ENCODE peak calls at places on chromosomes 2 and 18, in seven cellular contexts. T, B, U, L, Y, G and X are unnamed samples.

GRCh38 chr2:148721520-148721931 is 77.0 kb downstream of the EPC2 start:
- DNase-seq in U (no peak), B (no peak), T (no peak), Y (no peak), L (peak), G (no peak), X (no peak)

GRCh38 chr2:144522741-144523605 is 3.1 kb upstream of the ZEB2 start:
- DNase-seq in L (no peak), Y (no peak), U (peak), T (no peak), B (peak), G (no peak), X (no peak)

GRCh38 chr18:13452448-13452811 is 233.9 kb downstream of the LDLRAD4 start:
- DNase-seq in Y (peak), U (peak), B (peak), L (peak), T (no peak), G (no peak), X (peak)

GRCh38 chr2:118940486-118941120 is 1.4 kb upstream of the MARCO start:
- DNase-seq in T (no peak), Y (no peak), B (no peak), G (no peak), U (no peak), L (no peak), X (peak)

GRCh38 chr2:9877726-9878125 is 34.5 kb downstream of the TAF1B start:
- DNase-seq in G (no peak), B (peak), U (no peak), Y (no peak), T (no peak), L (no peak), X (no peak)

GRCh38 chr18:36179562-36180334 is 7.5 kb upstream of the MOCOS start:
- DNase-seq in L (peak), B (no peak), T (no peak), Y (peak), U (no peak), G (no peak), X (no peak)

GRCh38 chr2:144643537-144644336 is 123.8 kb upstream of the ZEB2 start:
- DNase-seq in T (no peak), B (peak), G (no peak), Y (no peak), L (no peak), U (no peak), X (no peak)

GRCh38 chr2:11824901-11825592 is 78.6 kb downstream of the LPIN1 start:
- DNase-seq in B (no peak), U (no peak), G (no peak), Y (no peak), L (no peak), T (no peak), X (no peak)

GRCh38 chr2:229852565-229852964 is 69.2 kb downstream of the TRIP12 start:
- DNase-seq in G (no peak), Y (peak), T (no peak), B (no peak), U (no peak), L (peak), X (no peak)

GRCh38 chr2:233761040-233761769 is 1.1 kb downstream of the UGT1A1 start:
- DNase-seq in G (no peak), T (no peak), B (no peak), Y (no peak), U (no peak), L (peak), X (no peak)

GRCh38 chr2:118013221-118013723 is 598 bp downstream of the CCDC93 start:
- DNase-seq in G (no peak), T (peak), U (peak), Y (peak), L (no peak), B (peak), X (peak)

GRCh38 chr18:4233468-4233867 is 221.6 kb downstream of the DLGAP1 start:
- DNase-seq in U (no peak), B (peak), G (no peak), Y (no peak), T (no peak), L (no peak), X (no peak)

GRCh38 chr2:226413498-226414130 is 386.0 kb downstream of the IRS1 start:
- DNase-seq in L (peak), B (no peak), G (no peak), U (no peak), T (no peak), Y (no peak), X (no peak)

GRCh38 chr2:21821697-21822227 is 698.0 kb downstream of the TDRD15 start:
- DNase-seq in G (no peak), L (peak), T (peak), B (no peak), Y (no peak), U (no peak), X (no peak)

GRCh38 chr18:6624729-6625308 is 104.7 kb upstream of the ARHGAP28 start:
- DNase-seq in T (no peak), Y (no peak), G (no peak), L (peak), U (no peak), B (no peak), X (no peak)

DNA sequence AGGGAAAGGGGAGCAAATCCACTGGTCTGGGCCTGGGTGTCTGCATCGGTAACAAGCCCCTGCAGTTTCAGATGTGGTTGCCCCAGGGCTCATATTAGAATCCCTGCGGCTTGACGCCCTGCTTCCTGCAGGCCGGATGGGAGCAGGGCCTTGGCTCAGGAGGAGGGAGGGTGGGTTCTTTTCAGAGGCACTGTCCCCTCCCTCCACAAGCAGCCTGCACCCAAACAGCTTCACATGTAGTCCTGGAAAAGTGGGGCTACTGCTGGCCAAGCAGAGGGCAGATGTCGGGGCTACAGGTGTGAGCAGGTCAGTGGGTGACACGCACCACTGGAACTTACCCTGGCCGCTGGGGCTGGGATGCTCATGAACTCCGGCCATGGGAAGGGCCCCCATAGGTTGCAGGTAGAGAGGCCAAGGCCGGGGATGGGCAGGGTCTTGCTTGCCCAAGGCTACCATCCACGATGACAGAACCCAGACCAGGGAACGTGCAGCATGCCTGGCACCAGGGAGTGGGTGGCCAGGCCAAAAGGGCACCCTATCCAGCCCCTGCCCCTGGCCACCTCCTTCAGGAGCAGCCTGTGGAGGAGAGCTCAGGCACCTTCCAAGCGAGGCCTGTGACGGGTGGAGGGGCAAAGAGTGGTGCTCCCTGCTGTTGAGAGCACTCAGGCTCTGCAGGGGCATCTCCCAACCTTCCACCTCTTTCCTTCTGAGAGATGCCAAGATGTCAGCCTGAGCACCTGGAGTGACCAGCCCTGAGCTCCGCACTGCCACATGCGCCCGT is 16.8 kb downstream of the ARID5A start:
- DNase-seq in U (no peak), B (no peak), G (no peak), Y (no peak), L (no peak), T (no peak), X (no peak)
- H2BK5ac ChIP-seq in U (no peak), B (no peak), G (no peak), Y (no peak), L (no peak), T (peak), X (no peak)

DNA sequence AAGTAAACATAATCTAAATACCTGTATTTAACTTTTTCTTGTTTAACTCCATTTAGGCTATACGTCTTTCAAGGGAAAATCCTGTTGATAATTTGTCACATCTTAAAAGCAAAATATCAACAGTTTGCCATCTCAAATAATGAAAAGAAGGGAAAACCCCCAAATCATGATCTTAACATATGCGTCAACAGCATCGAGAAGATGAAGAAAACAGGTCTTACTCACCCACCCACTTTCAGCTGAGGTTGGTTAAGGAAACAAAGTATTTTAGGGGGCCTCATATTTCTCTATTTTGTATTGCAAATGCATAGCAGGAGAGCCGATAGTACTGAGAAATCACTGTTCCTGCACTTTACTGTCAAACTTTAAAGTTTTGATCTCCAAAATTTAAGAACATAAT is 143.1 kb upstream of the COPS8 start:
- DNase-seq in B (no peak), G (no peak), U (no peak), T (no peak), Y (no peak), L (no peak), X (no peak)
- H3K4me2 ChIP-seq in B (no peak), G (no peak), U (no peak), T (no peak), Y (no peak), L (no peak), X (no peak)

GRCh38 chr2:197072533-197072932 is 146.0 kb upstream of the PGAP1 start:
- DNase-seq in G (no peak), B (no peak), T (no peak), L (peak), Y (no peak), U (no peak), X (no peak)
- H2BK5ac ChIP-seq in G (no peak), B (no peak), T (no peak), L (no peak), Y (no peak), U (no peak), X (no peak)

DNA sequence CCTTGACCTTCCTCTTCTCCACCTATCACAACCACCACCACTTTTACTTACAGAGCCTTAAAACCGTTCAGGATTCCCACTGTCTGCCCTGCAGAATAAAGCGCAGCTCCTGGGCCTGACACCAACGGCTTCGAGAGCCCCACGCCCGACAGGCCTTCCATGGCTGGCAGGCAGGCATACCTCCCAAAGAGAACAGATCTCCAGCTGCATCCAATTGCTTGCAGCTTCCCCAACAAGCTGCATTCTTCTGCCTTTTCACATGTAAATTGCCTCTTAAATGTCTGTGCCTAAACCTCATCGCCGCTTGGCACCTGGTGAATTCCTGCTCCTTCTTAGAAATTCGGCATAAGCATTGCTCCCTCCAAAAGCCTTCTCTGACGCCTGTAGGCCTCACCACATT is 31.5 kb upstream of the FAM124B start:
- DNase-seq in U (peak), T (peak), Y (no peak), B (peak), G (peak), L (no peak), X (no peak)
- H3K4me2 ChIP-seq in U (peak), T (no peak), Y (no peak), B (no peak), G (peak), L (no peak), X (no peak)